ENCODE peak calls at places on chromosomes 2 and 18, in nine cellular contexts. One of them, this sample, is unnamed.
A peak's percentile ranks its signal among the peaks of the same experiment; 100 is the strongest.

GRCh38 chr2:81467096-81467495 is 1162.5 kb upstream of the LRRTM1 start:
- DNase-seq in ovary: no peak
- DNase-seq in upper lobe of left lung: no peak
- DNase-seq in tibial nerve: no peak
- DNase-seq in stomach: no peak
- DNase-seq in A549: no peak
- DNase-seq in transverse colon: no peak
- DNase-seq in esophagus muscularis mucosa: no peak
- DNase-seq in H1: no peak
- DNase-seq in this sample: no peak

GRCh38 chr2:5877360-5877759 is 185.2 kb downstream of the SOX11 start:
- DNase-seq in ovary: no peak
- DNase-seq in upper lobe of left lung: no peak
- DNase-seq in tibial nerve: no peak
- DNase-seq in stomach: no peak
- DNase-seq in A549: no peak
- DNase-seq in transverse colon: no peak
- DNase-seq in esophagus muscularis mucosa: no peak
- DNase-seq in H1: no peak
- DNase-seq in this sample: no peak

GRCh38 chr2:60530660-60531276 is 22.7 kb downstream of the BCL11A start:
- DNase-seq in ovary: no peak
- DNase-seq in upper lobe of left lung: peak; percentile 89
- DNase-seq in tibial nerve: no peak
- DNase-seq in stomach: peak; percentile 94
- DNase-seq in A549: no peak
- DNase-seq in transverse colon: peak; percentile 90
- DNase-seq in esophagus muscularis mucosa: peak; percentile 66
- DNase-seq in H1: peak; percentile 46
- DNase-seq in this sample: peak; percentile 85

GRCh38 chr2:150978053-150978452 is 283.6 kb downstream of the RBM43 start:
- DNase-seq in ovary: no peak
- DNase-seq in upper lobe of left lung: no peak
- DNase-seq in tibial nerve: no peak
- DNase-seq in stomach: no peak
- DNase-seq in A549: no peak
- DNase-seq in transverse colon: no peak
- DNase-seq in esophagus muscularis mucosa: no peak
- DNase-seq in H1: no peak
- DNase-seq in this sample: no peak

GRCh38 chr18:21857871-21858270 is 117.3 kb downstream of the MIB1 start:
- DNase-seq in ovary: no peak
- DNase-seq in upper lobe of left lung: no peak
- DNase-seq in tibial nerve: no peak
- DNase-seq in stomach: no peak
- DNase-seq in A549: no peak
- DNase-seq in transverse colon: no peak
- DNase-seq in esophagus muscularis mucosa: no peak
- DNase-seq in H1: no peak
- DNase-seq in this sample: no peak

GRCh38 chr2:45331034-45331786 is 279.9 kb downstream of the SRBD1 start:
- DNase-seq in ovary: no peak
- DNase-seq in upper lobe of left lung: peak; percentile 31
- DNase-seq in tibial nerve: no peak
- DNase-seq in stomach: no peak
- DNase-seq in A549: no peak
- DNase-seq in transverse colon: no peak
- DNase-seq in esophagus muscularis mucosa: no peak
- DNase-seq in H1: no peak
- DNase-seq in this sample: no peak

GRCh38 chr2:241816431-241817121 is 7.6 kb downstream of the NEU4 start:
- DNase-seq in ovary: no peak
- DNase-seq in upper lobe of left lung: no peak
- DNase-seq in tibial nerve: peak; percentile 10
- DNase-seq in stomach: no peak
- DNase-seq in A549: no peak
- DNase-seq in transverse colon: no peak
- DNase-seq in esophagus muscularis mucosa: no peak
- DNase-seq in H1: no peak
- DNase-seq in this sample: peak; percentile 57

GRCh38 chr2:100237046-100237615 is 85.2 kb downstream of the LONRF2 start:
- DNase-seq in ovary: no peak
- DNase-seq in upper lobe of left lung: no peak
- DNase-seq in tibial nerve: no peak
- DNase-seq in stomach: peak; percentile 9
- DNase-seq in A549: no peak
- DNase-seq in transverse colon: no peak
- DNase-seq in esophagus muscularis mucosa: no peak
- DNase-seq in H1: no peak
- DNase-seq in this sample: no peak

GRCh38 chr2:181770145-181770544 is 89.8 kb upstream of the NEUROD1 start:
- DNase-seq in ovary: no peak
- DNase-seq in upper lobe of left lung: no peak
- DNase-seq in tibial nerve: no peak
- DNase-seq in stomach: no peak
- DNase-seq in A549: no peak
- DNase-seq in transverse colon: no peak
- DNase-seq in esophagus muscularis mucosa: no peak
- DNase-seq in H1: no peak
- DNase-seq in this sample: no peak

GRCh38 chr18:13136056-13136688 is 82.4 kb upstream of the LDLRAD4 start:
- DNase-seq in ovary: no peak
- DNase-seq in upper lobe of left lung: no peak
- DNase-seq in tibial nerve: no peak
- DNase-seq in stomach: no peak
- DNase-seq in A549: no peak
- DNase-seq in transverse colon: peak; percentile 16
- DNase-seq in esophagus muscularis mucosa: no peak
- DNase-seq in H1: no peak
- DNase-seq in this sample: no peak

GRCh38 chr18:58315739-58316215 is 271.8 kb downstream of the NEDD4L start:
- DNase-seq in ovary: no peak
- DNase-seq in upper lobe of left lung: peak; percentile 46
- DNase-seq in tibial nerve: no peak
- DNase-seq in stomach: no peak
- DNase-seq in A549: no peak
- DNase-seq in transverse colon: peak; percentile 61
- DNase-seq in esophagus muscularis mucosa: no peak
- DNase-seq in H1: no peak
- DNase-seq in this sample: no peak

GRCh38 chr2:11224887-11225286 is 69.6 kb downstream of the SLC66A3 start:
- DNase-seq in ovary: no peak
- DNase-seq in upper lobe of left lung: no peak
- DNase-seq in tibial nerve: no peak
- DNase-seq in stomach: no peak
- DNase-seq in A549: no peak
- DNase-seq in transverse colon: no peak
- DNase-seq in esophagus muscularis mucosa: no peak
- DNase-seq in H1: no peak
- DNase-seq in this sample: no peak

GRCh38 chr2:106143495-106144215 is 50.4 kb downstream of the UXS1 start:
- DNase-seq in ovary: no peak
- DNase-seq in upper lobe of left lung: no peak
- DNase-seq in tibial nerve: no peak
- DNase-seq in stomach: no peak
- DNase-seq in A549: no peak
- DNase-seq in transverse colon: no peak
- DNase-seq in esophagus muscularis mucosa: no peak
- DNase-seq in H1: no peak
- DNase-seq in this sample: no peak

GRCh38 chr2:141021611-141022010 is 1109.2 kb downstream of the LRP1B start:
- DNase-seq in ovary: no peak
- DNase-seq in upper lobe of left lung: no peak
- DNase-seq in tibial nerve: no peak
- DNase-seq in stomach: no peak
- DNase-seq in A549: no peak
- DNase-seq in transverse colon: no peak
- DNase-seq in esophagus muscularis mucosa: no peak
- DNase-seq in H1: no peak
- DNase-seq in this sample: no peak

GRCh38 chr2:218887079-218887478 is 6.4 kb downstream of the WNT10A start:
- DNase-seq in ovary: peak; percentile 2
- DNase-seq in upper lobe of left lung: no peak
- DNase-seq in tibial nerve: no peak
- DNase-seq in stomach: no peak
- DNase-seq in A549: no peak
- DNase-seq in transverse colon: no peak
- DNase-seq in esophagus muscularis mucosa: no peak
- DNase-seq in H1: no peak
- DNase-seq in this sample: no peak

GRCh38 chr2:218886461-218886947 is 5.9 kb downstream of the WNT10A start:
- DNase-seq in ovary: peak; percentile 49
- DNase-seq in upper lobe of left lung: no peak
- DNase-seq in tibial nerve: no peak
- DNase-seq in stomach: no peak
- DNase-seq in A549: no peak
- DNase-seq in transverse colon: peak; percentile 74
- DNase-seq in esophagus muscularis mucosa: no peak
- DNase-seq in H1: no peak
- DNase-seq in this sample: no peak

GRCh38 chr2:218884519-218884918 is 3.9 kb downstream of the WNT10A start:
- DNase-seq in ovary: no peak
- DNase-seq in upper lobe of left lung: no peak
- DNase-seq in tibial nerve: no peak
- DNase-seq in stomach: no peak
- DNase-seq in A549: no peak
- DNase-seq in transverse colon: no peak
- DNase-seq in esophagus muscularis mucosa: no peak
- DNase-seq in H1: no peak
- DNase-seq in this sample: no peak

GRCh38 chr2:218883491-218884490 is 3.1 kb downstream of the WNT10A start:
- DNase-seq in ovary: peak; percentile 64
- DNase-seq in upper lobe of left lung: no peak
- DNase-seq in tibial nerve: no peak
- DNase-seq in stomach: no peak
- DNase-seq in A549: no peak
- DNase-seq in transverse colon: peak; percentile 44
- DNase-seq in esophagus muscularis mucosa: no peak
- DNase-seq in H1: peak; percentile 70
- DNase-seq in this sample: no peak

DNA sequence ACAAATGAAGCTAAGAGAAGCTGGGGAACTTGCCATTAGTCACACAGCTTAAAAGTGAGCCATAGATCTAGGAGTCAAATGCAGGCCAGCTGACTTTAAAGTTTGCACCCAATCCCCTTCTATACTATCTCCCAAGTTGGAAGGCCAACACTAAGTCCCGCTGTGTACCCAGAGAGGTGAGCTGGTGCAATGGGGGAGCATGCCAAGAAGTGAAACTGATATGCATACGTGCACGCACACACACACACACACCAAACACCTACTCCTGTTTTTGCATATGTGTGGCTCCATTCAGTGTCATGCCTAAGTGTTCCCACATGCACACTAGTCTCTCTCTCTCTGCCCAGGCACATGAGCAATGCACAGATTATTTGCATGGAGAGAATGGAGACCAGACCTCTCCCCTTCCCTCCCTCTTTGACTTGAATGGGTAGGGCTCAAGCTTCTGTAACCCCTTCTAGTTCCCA is 5.4 kb downstream of the WNT10A start:
- DNase-seq in ovary: peak; percentile 0
- DNase-seq in upper lobe of left lung: no peak
- DNase-seq in tibial nerve: no peak
- DNase-seq in stomach: no peak
- DNase-seq in A549: no peak
- DNase-seq in transverse colon: no peak
- DNase-seq in esophagus muscularis mucosa: no peak
- DNase-seq in H1: no peak
- DNase-seq in this sample: no peak
- TF ChIP-seq POLR2A in ovary: no peak
- TF ChIP-seq POLR2A in upper lobe of left lung: no peak
- TF ChIP-seq POLR2A in tibial nerve: no peak
- TF ChIP-seq POLR2A in stomach: no peak
- TF ChIP-seq POLR2A in A549: no peak
- TF ChIP-seq POLR2A in transverse colon: no peak
- TF ChIP-seq POLR2A in esophagus muscularis mucosa: no peak
- TF ChIP-seq POLR2A in H1: no peak
- TF ChIP-seq POLR2A in this sample: no peak

GRCh38 chr2:34423301-34423700 is 824.2 kb upstream of the FAM98A start:
- DNase-seq in ovary: no peak
- DNase-seq in upper lobe of left lung: no peak
- DNase-seq in tibial nerve: no peak
- DNase-seq in stomach: no peak
- DNase-seq in A549: no peak
- DNase-seq in transverse colon: no peak
- DNase-seq in esophagus muscularis mucosa: no peak
- DNase-seq in H1: no peak
- DNase-seq in this sample: no peak

GRCh38 chr2:34419856-34420255 is 820.8 kb upstream of the FAM98A start:
- DNase-seq in ovary: no peak
- DNase-seq in upper lobe of left lung: no peak
- DNase-seq in tibial nerve: no peak
- DNase-seq in stomach: no peak
- DNase-seq in A549: no peak
- DNase-seq in transverse colon: no peak
- DNase-seq in esophagus muscularis mucosa: no peak
- DNase-seq in H1: no peak
- DNase-seq in this sample: no peak
- H3K9me3 ChIP-seq in ovary: no peaks in the 10 kb centered on the region
- H3K9me3 ChIP-seq in upper lobe of left lung: no peaks in the 10 kb centered on the region
- H3K9me3 ChIP-seq in tibial nerve: no peaks in the 10 kb centered on the region
- H3K9me3 ChIP-seq in stomach: no peaks in the 10 kb centered on the region
- H3K9me3 ChIP-seq in A549: peaks cover 7% of the 10 kb centered on the region
- H3K9me3 ChIP-seq in transverse colon: no peaks in the 10 kb centered on the region
- H3K9me3 ChIP-seq in esophagus muscularis mucosa: no peaks in the 10 kb centered on the region
- H3K9me3 ChIP-seq in H1: peaks cover 31% of the 10 kb centered on the region
- H3K9me3 ChIP-seq in this sample: no peaks in the 10 kb centered on the region

DNA sequence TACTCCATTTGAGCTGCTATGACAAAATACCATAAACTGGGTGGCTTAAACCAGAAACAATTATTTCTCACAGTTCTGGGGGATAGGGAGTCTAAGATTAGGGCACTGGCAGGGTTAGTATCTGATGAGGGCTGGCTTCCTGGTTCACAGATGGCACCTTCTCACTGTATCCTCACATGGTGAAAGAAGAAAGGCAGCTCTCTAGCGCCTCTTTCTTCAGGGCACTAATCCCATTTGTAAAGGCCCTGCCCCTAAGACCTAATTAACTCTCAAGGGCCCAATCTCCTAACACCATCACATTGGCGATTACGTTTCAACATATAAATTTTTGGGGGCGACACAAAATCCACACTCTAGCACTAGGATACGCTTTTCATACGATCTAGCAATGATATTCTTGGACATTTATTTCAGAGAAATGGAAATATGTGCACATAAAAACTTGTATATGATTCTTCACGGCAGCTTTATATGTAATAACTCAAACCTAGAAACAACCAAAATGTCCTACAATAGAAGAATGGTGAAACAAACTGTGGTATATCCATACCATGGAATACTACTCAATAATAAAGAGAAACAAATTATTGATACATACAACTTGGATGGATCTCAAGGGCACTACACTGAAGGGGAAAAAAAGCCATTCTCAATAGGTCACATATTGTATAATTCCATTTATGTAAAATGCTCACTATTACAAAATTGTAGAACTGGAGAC is 111.0 kb downstream of the BCL2L11 start:
- DNase-seq in ovary: no peak
- DNase-seq in upper lobe of left lung: no peak
- DNase-seq in tibial nerve: no peak
- DNase-seq in stomach: no peak
- DNase-seq in A549: no peak
- DNase-seq in transverse colon: no peak
- DNase-seq in esophagus muscularis mucosa: peak; percentile 42
- DNase-seq in H1: no peak
- DNase-seq in this sample: no peak
- TF ChIP-seq EP300 in ovary: no peak
- TF ChIP-seq EP300 in upper lobe of left lung: no peak
- TF ChIP-seq EP300 in tibial nerve: no peak
- TF ChIP-seq EP300 in stomach: no peak
- TF ChIP-seq EP300 in A549: no peak
- TF ChIP-seq EP300 in transverse colon: no peak
- TF ChIP-seq EP300 in esophagus muscularis mucosa: no peak
- TF ChIP-seq EP300 in H1: no peak
- TF ChIP-seq EP300 in this sample: no peak

GRCh38 chr2:24820175-24820513 is 26.9 kb downstream of the CENPO start:
- DNase-seq in ovary: no peak
- DNase-seq in upper lobe of left lung: no peak
- DNase-seq in tibial nerve: no peak
- DNase-seq in stomach: peak; percentile 5
- DNase-seq in A549: no peak
- DNase-seq in transverse colon: no peak
- DNase-seq in esophagus muscularis mucosa: no peak
- DNase-seq in H1: peak; percentile 41
- DNase-seq in this sample: no peak
- TF ChIP-seq POLR2A in ovary: no peak
- TF ChIP-seq POLR2A in upper lobe of left lung: no peak
- TF ChIP-seq POLR2A in tibial nerve: no peak
- TF ChIP-seq POLR2A in stomach: no peak
- TF ChIP-seq POLR2A in A549: no peak
- TF ChIP-seq POLR2A in transverse colon: no peak
- TF ChIP-seq POLR2A in esophagus muscularis mucosa: no peak
- TF ChIP-seq POLR2A in H1: no peak
- TF ChIP-seq POLR2A in this sample: no peak

This sample was measured in sigmoid colon.